ENCODE peak calls at places on chromosomes 1 and 21, in nine cellular contexts. One of them, this sample, is unnamed.

GRCh38 chr1:187032316-187032981 is 203.7 kb downstream of the PLA2G4A start:
- DNase-seq in AG04449: no peak
- DNase-seq in iris pigment epithelial cell: no peak
- DNase-seq in activated CD4-positive, alpha-beta T cell treated with anti-CD3 and anti-CD28 coated beads, Interleukin-2, amount 50 U/mL, for 1 hour: no peak
- DNase-seq in lower leg skin: no peak
- DNase-seq in RPMI7951: no peak
- DNase-seq in islet precursor cell: no peak
- DNase-seq in right cardiac atrium: no peak
- DNase-seq in uterus: no peak
- DNase-seq in this sample: no peak

GRCh38 chr1:194078765-194079164 is 892.4 kb upstream of the B3GALT2 start:
- DNase-seq in AG04449: no peak
- DNase-seq in iris pigment epithelial cell: no peak
- DNase-seq in activated CD4-positive, alpha-beta T cell treated with anti-CD3 and anti-CD28 coated beads, Interleukin-2, amount 50 U/mL, for 1 hour: no peak
- DNase-seq in lower leg skin: no peak
- DNase-seq in RPMI7951: no peak
- DNase-seq in islet precursor cell: no peak
- DNase-seq in right cardiac atrium: no peak
- DNase-seq in uterus: no peak
- DNase-seq in this sample: no peak

GRCh38 chr21:14957836-14958235 is 107.0 kb downstream of the NRIP1 start:
- DNase-seq in AG04449: no peak
- DNase-seq in iris pigment epithelial cell: peak; percentile 59
- DNase-seq in activated CD4-positive, alpha-beta T cell treated with anti-CD3 and anti-CD28 coated beads, Interleukin-2, amount 50 U/mL, for 1 hour: no peak
- DNase-seq in lower leg skin: no peak
- DNase-seq in RPMI7951: no peak
- DNase-seq in islet precursor cell: no peak
- DNase-seq in right cardiac atrium: no peak
- DNase-seq in uterus: no peak
- DNase-seq in this sample: no peak

GRCh38 chr1:184424171-184424570 is 37.3 kb downstream of the C1orf21 start:
- DNase-seq in AG04449: no peak
- DNase-seq in iris pigment epithelial cell: no peak
- DNase-seq in activated CD4-positive, alpha-beta T cell treated with anti-CD3 and anti-CD28 coated beads, Interleukin-2, amount 50 U/mL, for 1 hour: no peak
- DNase-seq in lower leg skin: no peak
- DNase-seq in RPMI7951: no peak
- DNase-seq in islet precursor cell: no peak
- DNase-seq in right cardiac atrium: no peak
- DNase-seq in uterus: no peak
- DNase-seq in this sample: no peak

GRCh38 chr1:45543599-45544417 is 6.8 kb upstream of the AKR1A1 start:
- DNase-seq in AG04449: no peak
- DNase-seq in iris pigment epithelial cell: no peak
- DNase-seq in activated CD4-positive, alpha-beta T cell treated with anti-CD3 and anti-CD28 coated beads, Interleukin-2, amount 50 U/mL, for 1 hour: peak; percentile 67
- DNase-seq in lower leg skin: peak; percentile 61
- DNase-seq in RPMI7951: peak; percentile 45
- DNase-seq in islet precursor cell: peak; percentile 49
- DNase-seq in right cardiac atrium: peak; percentile 71
- DNase-seq in uterus: no peak
- DNase-seq in this sample: peak; percentile 58

GRCh38 chr1:86061660-86062059 is 94.9 kb downstream of the COL24A1 start:
- DNase-seq in AG04449: no peak
- DNase-seq in iris pigment epithelial cell: peak; percentile 25
- DNase-seq in activated CD4-positive, alpha-beta T cell treated with anti-CD3 and anti-CD28 coated beads, Interleukin-2, amount 50 U/mL, for 1 hour: no peak
- DNase-seq in lower leg skin: no peak
- DNase-seq in RPMI7951: no peak
- DNase-seq in islet precursor cell: no peak
- DNase-seq in right cardiac atrium: peak; percentile 40
- DNase-seq in uterus: no peak
- DNase-seq in this sample: no peak

GRCh38 chr1:46724991-46725735 is 6.2 kb upstream of the EFCAB14 start:
- DNase-seq in AG04449: peak; percentile 41
- DNase-seq in iris pigment epithelial cell: peak; percentile 82
- DNase-seq in activated CD4-positive, alpha-beta T cell treated with anti-CD3 and anti-CD28 coated beads, Interleukin-2, amount 50 U/mL, for 1 hour: peak; percentile 61
- DNase-seq in lower leg skin: peak; percentile 73
- DNase-seq in RPMI7951: peak; percentile 74
- DNase-seq in islet precursor cell: peak; percentile 83
- DNase-seq in right cardiac atrium: peak; percentile 83
- DNase-seq in uterus: peak; percentile 65
- DNase-seq in this sample: peak; percentile 60

GRCh38 chr1:97097404-97097925 is 375.9 kb downstream of the PTBP2 start:
- DNase-seq in AG04449: no peak
- DNase-seq in iris pigment epithelial cell: no peak
- DNase-seq in activated CD4-positive, alpha-beta T cell treated with anti-CD3 and anti-CD28 coated beads, Interleukin-2, amount 50 U/mL, for 1 hour: no peak
- DNase-seq in lower leg skin: no peak
- DNase-seq in RPMI7951: no peak
- DNase-seq in islet precursor cell: no peak
- DNase-seq in right cardiac atrium: no peak
- DNase-seq in uterus: no peak
- DNase-seq in this sample: no peak

GRCh38 chr21:44090332-44090731 is 16.9 kb upstream of the PWP2 start:
- DNase-seq in AG04449: no peak
- DNase-seq in iris pigment epithelial cell: no peak
- DNase-seq in activated CD4-positive, alpha-beta T cell treated with anti-CD3 and anti-CD28 coated beads, Interleukin-2, amount 50 U/mL, for 1 hour: no peak
- DNase-seq in lower leg skin: peak; percentile 12
- DNase-seq in RPMI7951: no peak
- DNase-seq in islet precursor cell: no peak
- DNase-seq in right cardiac atrium: no peak
- DNase-seq in uterus: no peak
- DNase-seq in this sample: no peak

GRCh38 chr1:224500802-224501201 is 66.2 kb upstream of the WDR26 start:
- DNase-seq in AG04449: no peak
- DNase-seq in iris pigment epithelial cell: no peak
- DNase-seq in activated CD4-positive, alpha-beta T cell treated with anti-CD3 and anti-CD28 coated beads, Interleukin-2, amount 50 U/mL, for 1 hour: no peak
- DNase-seq in lower leg skin: no peak
- DNase-seq in RPMI7951: no peak
- DNase-seq in islet precursor cell: no peak
- DNase-seq in right cardiac atrium: no peak
- DNase-seq in uterus: no peak
- DNase-seq in this sample: no peak

GRCh38 chr1:227299238-227299637 is 19.1 kb downstream of the CDC42BPA start:
- DNase-seq in AG04449: no peak
- DNase-seq in iris pigment epithelial cell: peak; percentile 74
- DNase-seq in activated CD4-positive, alpha-beta T cell treated with anti-CD3 and anti-CD28 coated beads, Interleukin-2, amount 50 U/mL, for 1 hour: no peak
- DNase-seq in lower leg skin: no peak
- DNase-seq in RPMI7951: peak; percentile 36
- DNase-seq in islet precursor cell: no peak
- DNase-seq in right cardiac atrium: no peak
- DNase-seq in uterus: no peak
- DNase-seq in this sample: no peak

GRCh38 chr1:22031214-22031962 is 21.1 kb upstream of the CDC42 start:
- DNase-seq in AG04449: no peak
- DNase-seq in iris pigment epithelial cell: no peak
- DNase-seq in activated CD4-positive, alpha-beta T cell treated with anti-CD3 and anti-CD28 coated beads, Interleukin-2, amount 50 U/mL, for 1 hour: peak; percentile 53
- DNase-seq in lower leg skin: no peak
- DNase-seq in RPMI7951: no peak
- DNase-seq in islet precursor cell: peak; percentile 96
- DNase-seq in right cardiac atrium: no peak
- DNase-seq in uterus: no peak
- DNase-seq in this sample: no peak

GRCh38 chr1:219573960-219574359 is 38.9 kb downstream of the ZC3H11B start:
- DNase-seq in AG04449: no peak
- DNase-seq in iris pigment epithelial cell: no peak
- DNase-seq in activated CD4-positive, alpha-beta T cell treated with anti-CD3 and anti-CD28 coated beads, Interleukin-2, amount 50 U/mL, for 1 hour: no peak
- DNase-seq in lower leg skin: no peak
- DNase-seq in RPMI7951: no peak
- DNase-seq in islet precursor cell: no peak
- DNase-seq in right cardiac atrium: no peak
- DNase-seq in uterus: no peak
- DNase-seq in this sample: no peak

GRCh38 chr1:204443260-204443619 is 31.6 kb upstream of the PPP1R15B start:
- DNase-seq in AG04449: no peak
- DNase-seq in iris pigment epithelial cell: no peak
- DNase-seq in activated CD4-positive, alpha-beta T cell treated with anti-CD3 and anti-CD28 coated beads, Interleukin-2, amount 50 U/mL, for 1 hour: no peak
- DNase-seq in lower leg skin: peak; percentile 80
- DNase-seq in RPMI7951: no peak
- DNase-seq in islet precursor cell: peak; percentile 75
- DNase-seq in right cardiac atrium: no peak
- DNase-seq in uterus: no peak
- DNase-seq in this sample: no peak

GRCh38 chr1:55081188-55081904 is 42.0 kb downstream of the PCSK9 start:
- DNase-seq in AG04449: peak; percentile 38
- DNase-seq in iris pigment epithelial cell: peak; percentile 86
- DNase-seq in activated CD4-positive, alpha-beta T cell treated with anti-CD3 and anti-CD28 coated beads, Interleukin-2, amount 50 U/mL, for 1 hour: no peak
- DNase-seq in lower leg skin: no peak
- DNase-seq in RPMI7951: peak; percentile 79
- DNase-seq in islet precursor cell: no peak
- DNase-seq in right cardiac atrium: no peak
- DNase-seq in uterus: no peak
- DNase-seq in this sample: no peak

This sample was measured in activated CD4-positive, CD25-positive, alpha-beta regulatory T cell treated with anti-CD3 and anti-CD28 coated beads, Interleukin-2, amount 50 U/mL, for 72 hours.